ENCODE peak calls at places on chromosomes 3 and 15, in seven cellular contexts. Z, A, Y, J, C, B and I are unnamed samples.

GRCh38 chr3:157637866-157638265 is 134.7 kb upstream of the VEPH1 start:
- DNase-seq in Z (no peak), A (no peak), Y (no peak), J (no peak), C (no peak), B (no peak), I (no peak)

GRCh38 chr15:25691544-25692430 is 171.3 kb downstream of the ATP10A start:
- DNase-seq in Z (peak; percentile 9), A (no peak), Y (no peak), J (no peak), C (no peak), B (no peak), I (no peak)

GRCh38 chr3:8768364-8769087 is 887 bp downstream of the OXTR start:
- DNase-seq in Z (no peak), A (no peak), Y (peak; percentile 41), J (no peak), C (no peak), B (peak; percentile 30), I (peak; percentile 41)

GRCh38 chr3:16789344-16790100 is 95.2 kb upstream of the PLCL2 start:
- DNase-seq in Z (no peak), A (no peak), Y (no peak), J (no peak), C (no peak), B (no peak), I (no peak)

GRCh38 chr15:91904942-91905341 is 51.4 kb downstream of the SLCO3A1 start:
- DNase-seq in Z (no peak), A (no peak), Y (no peak), J (no peak), C (no peak), B (no peak), I (no peak)

GRCh38 chr15:70257573-70258220 is 160.0 kb upstream of the TLE3 start:
- DNase-seq in Z (no peak), A (no peak), Y (no peak), J (no peak), C (no peak), B (no peak), I (no peak)

GRCh38 chr3:105417538-105418289 is 51.0 kb downstream of the ALCAM start:
- DNase-seq in Z (no peak), A (no peak), Y (no peak), J (no peak), C (no peak), B (no peak), I (no peak)

GRCh38 chr3:183317886-183318845 is 65.1 kb downstream of the B3GNT5 start:
- DNase-seq in Z (no peak), A (no peak), Y (no peak), J (no peak), C (no peak), B (no peak), I (no peak)

GRCh38 chr3:50323092-50323600 is 601 bp upstream of the HYAL2 start:
- DNase-seq in Z (no peak), A (no peak), Y (no peak), J (no peak), C (no peak), B (no peak), I (no peak)

GRCh38 chr15:71820127-71820526 is 9.8 kb downstream of the NR2E3 start:
- DNase-seq in Z (no peak), A (no peak), Y (no peak), J (no peak), C (no peak), B (no peak), I (no peak)

GRCh38 chr3:107956991-107957467 is 133.8 kb downstream of the CD47 start:
- DNase-seq in Z (no peak), A (no peak), Y (no peak), J (no peak), C (no peak), B (peak; percentile 25), I (no peak)

GRCh38 chr3:4350789-4351163 is 47.6 kb downstream of the SETMAR start:
- DNase-seq in Z (peak; percentile 87), A (peak; percentile 53), Y (peak; percentile 32), J (no peak), C (peak; percentile 31), B (peak; percentile 64), I (peak; percentile 38)

GRCh38 chr3:15958692-15959433 is 161.1 kb upstream of the ANKRD28 start:
- DNase-seq in Z (no peak), A (no peak), Y (no peak), J (no peak), C (no peak), B (peak; percentile 21), I (no peak)

GRCh38 chr3:107753494-107753893 is 230.7 kb downstream of the BBX start:
- DNase-seq in Z (peak; percentile 39), A (peak; percentile 47), Y (no peak), J (no peak), C (no peak), B (peak; percentile 24), I (no peak)

GRCh38 chr3:51982352-51982837 is 940 bp upstream of the ACY1 start:
- DNase-seq in Z (peak; percentile 64), A (peak; percentile 91), Y (peak; percentile 73), J (no peak), C (no peak), B (peak; percentile 87), I (peak; percentile 79)

GRCh38 chr3:43366466-43366865 is 80.1 kb downstream of the SNRK start:
- DNase-seq in Z (no peak), A (no peak), Y (no peak), J (no peak), C (no peak), B (no peak), I (no peak)

GRCh38 chr3:191143224-191143623 is 55.8 kb upstream of the OSTN start:
- DNase-seq in Z (no peak), A (no peak), Y (no peak), J (no peak), C (no peak), B (no peak), I (no peak)

GRCh38 chr3:112653209-112653871 is 12.4 kb upstream of the CCDC80 start:
- DNase-seq in Z (no peak), A (no peak), Y (no peak), J (no peak), C (no peak), B (no peak), I (no peak)

GRCh38 chr3:101890716-101891115 is 41.4 kb downstream of the NFKBIZ start:
- DNase-seq in Z (no peak), A (no peak), Y (no peak), J (no peak), C (no peak), B (no peak), I (no peak)

GRCh38 chr3:173399001-173399400 is 1.5 kb downstream of the NLGN1 start:
- DNase-seq in Z (no peak), A (no peak), Y (no peak), J (no peak), C (no peak), B (no peak), I (no peak)

GRCh38 chr15:100202309-100202943 is 139.3 kb downstream of the ADAMTS17 start:
- DNase-seq in Z (no peak), A (no peak), Y (no peak), J (no peak), C (no peak), B (peak; percentile 31), I (no peak)

GRCh38 chr15:63595688-63596087 is 1.5 kb upstream of the FBXL22 start:
- DNase-seq in Z (no peak), A (no peak), Y (no peak), J (no peak), C (no peak), B (no peak), I (no peak)
- TF ChIP-seq POLR2AphosphoS5 in Z (no peak), A (no peak), Y (peak; percentile 59), J (no peak), C (no peak), B (no peak), I (no peak)

DNA sequence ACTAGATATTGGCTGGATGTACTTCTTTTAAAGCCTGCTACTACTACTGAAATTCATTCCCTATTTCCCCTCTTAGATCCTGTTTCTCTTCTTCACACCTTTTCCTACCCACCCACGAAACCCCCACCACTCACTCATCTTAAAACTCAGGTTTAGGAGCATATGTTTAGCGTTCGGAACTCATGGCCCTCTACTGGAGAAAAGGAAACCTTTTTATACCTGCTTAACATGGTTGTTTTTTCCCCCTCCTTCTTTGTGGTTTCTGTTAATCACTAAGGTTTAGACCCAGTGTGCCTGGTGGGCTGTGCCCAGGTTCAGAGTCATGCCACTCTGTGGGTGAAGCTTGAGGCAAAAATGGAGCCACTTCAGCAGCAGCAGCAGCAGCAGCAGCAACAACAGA is 2.6 kb downstream of the ARID3B start:
- DNase-seq in Z (peak; percentile 28), A (no peak), Y (no peak), J (no peak), C (no peak), B (no peak), I (no peak)
- TF ChIP-seq TAF1 in Z (no peak), A (no peak), Y (no peak), J (no peak), C (no peak), B (no peak), I (no peak)

GRCh38 chr3:196048922-196049566 is 32.8 kb downstream of the TFRC start:
- DNase-seq in Z (no peak), A (no peak), Y (no peak), J (no peak), C (no peak), B (no peak), I (no peak)

GRCh38 chr3:196050597-196050996 is 31.3 kb downstream of the TFRC start:
- DNase-seq in Z (no peak), A (no peak), Y (no peak), J (no peak), C (no peak), B (peak; percentile 58), I (no peak)

GRCh38 chr3:196049567-196050122 is 32.2 kb downstream of the TFRC start:
- DNase-seq in Z (no peak), A (no peak), Y (no peak), J (no peak), C (no peak), B (no peak), I (no peak)

GRCh38 chr3:196044513-196044912 is 37.4 kb downstream of the TFRC start:
- DNase-seq in Z (no peak), A (no peak), Y (no peak), J (no peak), C (no peak), B (no peak), I (no peak)

DNA sequence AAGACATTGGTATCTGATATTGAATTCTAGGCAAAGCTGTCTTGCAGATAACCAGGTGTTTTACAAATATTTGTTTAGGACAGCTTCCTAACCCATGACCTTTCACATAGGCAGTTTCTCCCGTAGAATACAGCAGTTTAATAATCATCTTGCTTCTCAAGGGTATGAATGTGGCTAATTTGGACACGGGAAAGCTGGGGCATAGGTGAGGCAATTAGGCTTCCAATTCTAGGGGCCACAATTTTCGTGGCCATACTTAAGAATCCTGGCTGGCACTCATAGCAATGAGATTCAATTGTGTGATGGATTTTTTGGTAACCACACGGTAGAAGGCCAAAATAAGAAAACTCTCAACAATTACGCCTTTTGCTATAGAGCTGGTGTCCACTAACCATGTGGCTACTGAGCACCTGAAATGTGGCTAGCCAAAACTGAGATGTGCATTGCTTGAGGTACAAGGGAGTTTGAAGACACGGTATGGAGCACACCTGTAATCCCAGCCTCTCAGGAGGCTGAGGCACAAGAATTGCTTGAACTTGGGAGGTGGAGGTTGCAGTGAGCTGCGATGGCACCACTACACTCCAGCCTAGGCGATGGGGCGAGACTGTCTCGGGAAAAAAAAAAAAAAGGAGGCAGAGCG is 34.4 kb downstream of the TFRC start:
- DNase-seq in Z (peak; percentile 46), A (no peak), Y (no peak), J (no peak), C (no peak), B (no peak), I (no peak)
- TF ChIP-seq POLR2AphosphoS5 in Z (peak; percentile 74), A (no peak), Y (peak; percentile 60), J (no peak), C (peak; percentile 60), B (no peak), I (peak; percentile 88)

GRCh38 chr3:71398157-71398836 is 185.2 kb downstream of the FOXP1 start:
- DNase-seq in Z (no peak), A (no peak), Y (no peak), J (no peak), C (no peak), B (peak; percentile 67), I (no peak)
- TF ChIP-seq TAF1 in Z (no peak), A (no peak), Y (no peak), J (no peak), C (no peak), B (no peak), I (no peak)